ENCODE peak calls at places on chromosomes 13 and 19, in ten cellular contexts. L is fibroblast of lung; X is PC-3; J is breast epithelium; N is IMR-90; Z is left ventricle myocardium inferior; E is cardiac muscle cell; K is Caco-2; R is CD8-positive, alpha-beta T cell; Q is GM12878. G is an unnamed sample. For H3K36me3, the result is how much of the 10 kb centered on the place peaks cover.

GRCh38 chr13:73250061-73250460 is 191.3 kb downstream of the KLF5 start:
- DNase-seq in L (no peak), X (no peak), J (no peak), N (no peak), Z (no peak), E (no peak), K (no peak), R (no peak), Q (no peak), G (no peak)

GRCh38 chr19:39941615-39942507 is 7.4 kb upstream of the FCGBP start:
- DNase-seq in L (no peak), X (peak), J (no peak), N (peak), Z (no peak), E (peak), K (no peak), R (peak), Q (peak), G (peak)

GRCh38 chr19:9641810-9642209 is 20.8 kb upstream of the ZNF561 start:
- DNase-seq in L (no peak), X (no peak), J (no peak), N (no peak), Z (no peak), E (no peak), K (no peak), R (no peak), Q (no peak), G (no peak)

GRCh38 chr13:29740961-29741360 is 109.5 kb downstream of the UBL3 start:
- DNase-seq in L (no peak), X (no peak), J (no peak), N (no peak), Z (no peak), E (no peak), K (no peak), R (no peak), Q (no peak), G (no peak)

GRCh38 chr19:35963514-35963913 is 27.3 kb downstream of the LRFN3 start:
- DNase-seq in L (peak), X (peak), J (no peak), N (peak), Z (no peak), E (peak), K (peak), R (peak), Q (no peak), G (peak)

GRCh38 chr13:110126391-110126961 is 180.5 kb downstream of the COL4A1 start:
- DNase-seq in L (peak), X (peak), J (peak), N (peak), Z (peak), E (peak), K (no peak), R (no peak), Q (no peak), G (peak)

GRCh38 chr13:36837354-36838092 is 18.5 kb downstream of the RFXAP start:
- DNase-seq in L (no peak), X (no peak), J (no peak), N (no peak), Z (no peak), E (no peak), K (no peak), R (no peak), Q (no peak), G (no peak)

GRCh38 chr13:104001766-104002165 is 935.5 kb upstream of the SLC10A2 start:
- DNase-seq in L (no peak), X (no peak), J (no peak), N (no peak), Z (no peak), E (no peak), K (no peak), R (no peak), Q (no peak), G (no peak)

GRCh38 chr13:34462843-34463242 is 479.2 kb upstream of the NBEA start:
- DNase-seq in L (peak), X (peak), J (no peak), N (peak), Z (peak), E (peak), K (no peak), R (no peak), Q (no peak), G (peak)

GRCh38 chr19:35560677-35561076 is 2.8 kb downstream of the ATP4A start:
- DNase-seq in L (no peak), X (no peak), J (no peak), N (no peak), Z (no peak), E (no peak), K (no peak), R (no peak), Q (no peak), G (no peak)

GRCh38 chr19:34595683-34596082 is 81.3 kb downstream of the SCGB2B2 start:
- DNase-seq in L (no peak), X (no peak), J (no peak), N (no peak), Z (no peak), E (no peak), K (no peak), R (no peak), Q (no peak), G (no peak)

GRCh38 chr13:33126909-33127607 is 110.8 kb downstream of the KL start:
- DNase-seq in L (peak), X (no peak), J (no peak), N (peak), Z (peak), E (peak), K (no peak), R (no peak), Q (no peak), G (no peak)

GRCh38 chr13:25114220-25114619 is 18.3 kb downstream of the PABPC3 start:
- DNase-seq in L (peak), X (peak), J (peak), N (peak), Z (peak), E (peak), K (peak), R (peak), Q (peak), G (peak)

GRCh38 chr19:23346696-23347095 is 48.6 kb downstream of the ZNF91 start:
- DNase-seq in L (no peak), X (no peak), J (no peak), N (no peak), Z (no peak), E (no peak), K (no peak), R (no peak), Q (no peak), G (no peak)
- H3K4me3 ChIP-seq in L (no peak), X (no peak), J (no peak), N (no peak), Z (no peak), E (no peak), K (no peak), R (no peak), Q (no peak), G (no peak)

DNA sequence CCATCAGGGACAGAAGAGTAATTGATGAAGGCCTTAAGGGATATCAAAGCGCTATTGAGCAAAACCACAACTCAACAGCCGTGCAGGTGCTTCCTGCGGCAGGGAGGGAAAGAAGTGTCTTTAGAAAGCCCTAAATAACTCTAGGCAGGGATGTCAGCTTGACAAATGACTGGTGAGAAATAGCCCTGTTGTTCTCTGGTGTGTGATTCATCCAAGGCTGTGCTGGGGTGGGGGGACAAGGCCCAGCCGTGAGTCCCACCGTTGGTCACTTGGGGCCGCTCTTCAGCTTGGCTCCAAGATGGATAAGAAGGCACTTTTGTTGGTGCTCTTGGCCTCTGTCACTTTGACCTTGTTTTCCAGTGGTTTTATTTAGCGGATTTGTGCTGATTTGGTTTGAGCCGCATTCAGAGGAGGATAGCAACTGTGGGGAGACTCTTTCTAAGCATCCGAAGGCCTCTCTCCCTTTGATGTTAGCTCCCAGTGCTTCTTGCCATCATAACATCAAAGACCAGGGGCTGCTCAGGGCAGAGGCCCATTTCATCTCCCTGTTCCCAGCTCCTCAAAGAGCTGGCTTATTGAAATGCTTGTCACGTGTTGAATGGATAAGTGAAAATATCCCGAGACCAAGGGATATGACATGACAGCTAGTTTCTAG is 130.3 kb upstream of the SERP2 start:
- DNase-seq in L (peak), X (peak), J (peak), N (peak), Z (no peak), E (peak), K (peak), R (peak), Q (no peak), G (peak)
- TF ChIP-seq CTCF in L (peak), X (peak), J (peak), N (peak), Z (peak), E (peak), K (peak), R (no peak), Q (peak), G (peak)

DNA sequence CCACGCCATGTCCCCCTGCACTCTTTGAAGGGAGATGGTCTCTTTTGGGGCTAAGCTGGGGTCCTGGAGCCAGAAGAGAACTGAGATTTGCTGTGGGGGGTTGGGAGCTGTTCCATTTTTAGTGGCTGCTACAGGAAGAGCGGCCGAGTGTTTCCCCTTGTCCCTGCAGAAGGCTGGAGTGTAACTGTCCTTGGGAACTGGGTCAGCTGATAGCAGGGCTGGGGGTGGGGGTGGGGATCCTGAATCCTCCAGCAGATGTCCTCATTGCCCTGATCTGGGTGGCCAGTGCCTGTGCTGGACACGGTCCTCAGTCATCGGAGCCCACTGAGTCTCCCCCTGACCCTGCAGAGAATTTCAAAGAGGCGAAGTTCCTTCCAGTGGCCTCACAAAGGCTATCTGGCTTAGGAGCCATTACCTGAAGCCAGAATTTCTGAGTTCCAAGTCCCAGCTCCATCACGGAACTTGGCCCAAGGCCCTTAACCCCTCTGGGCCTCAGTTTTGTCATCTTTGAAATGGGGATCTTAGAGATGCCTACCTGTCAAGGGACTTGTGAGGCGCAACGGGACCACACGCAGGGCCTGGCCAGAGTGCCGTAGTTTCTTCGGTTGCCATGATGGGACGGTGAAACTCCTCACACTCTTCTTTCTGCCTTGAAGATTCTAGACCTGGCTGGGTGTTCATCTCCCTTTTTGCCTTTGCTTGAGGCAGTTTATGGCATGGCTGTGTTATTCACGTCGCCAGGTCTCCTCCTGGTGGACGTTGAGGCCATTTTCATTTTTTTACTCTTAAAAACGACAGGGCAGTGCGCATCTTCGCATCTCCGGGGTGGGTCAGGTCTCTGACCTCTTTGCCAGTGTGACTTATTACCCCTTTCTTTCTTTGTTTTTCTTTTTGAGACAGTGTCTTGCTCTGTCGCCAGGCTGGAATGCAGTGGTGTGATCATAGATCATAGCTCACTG is 51.9 kb downstream of the DNM2 start:
- DNase-seq in L (peak), X (peak), J (no peak), N (peak), Z (peak), E (peak), K (peak), R (peak), Q (no peak), G (peak)
- H3K36me3 ChIP-seq in L (under half), X (under half), J (under half), N (under half), Z (under half), E (under half), K (under half), R (under half), Q (under half), G (under half)

GRCh38 chr19:3285647-3286176 is 61.3 kb downstream of the CELF5 start:
- DNase-seq in L (peak), X (no peak), J (no peak), N (no peak), Z (no peak), E (peak), K (peak), R (peak), Q (no peak), G (no peak)

GRCh38 chr19:3282564-3282963 is 58.1 kb downstream of the CELF5 start:
- DNase-seq in L (no peak), X (no peak), J (no peak), N (no peak), Z (no peak), E (no peak), K (no peak), R (no peak), Q (no peak), G (no peak)

GRCh38 chr19:3283246-3283751 is 58.8 kb downstream of the CELF5 start:
- DNase-seq in L (no peak), X (no peak), J (no peak), N (no peak), Z (no peak), E (no peak), K (no peak), R (no peak), Q (no peak), G (no peak)

GRCh38 chr19:3283886-3284657 is 59.6 kb downstream of the CELF5 start:
- DNase-seq in L (no peak), X (no peak), J (no peak), N (no peak), Z (no peak), E (no peak), K (no peak), R (no peak), Q (no peak), G (no peak)

GRCh38 chr19:3284759-3285646 is 60.5 kb downstream of the CELF5 start:
- DNase-seq in L (peak), X (peak), J (peak), N (peak), Z (peak), E (peak), K (peak), R (peak), Q (no peak), G (peak)
- H3K4me3 ChIP-seq in L (no peak), X (peak), J (no peak), N (peak), Z (peak), E (peak), K (peak), R (peak), Q (no peak), G (peak)

DNA sequence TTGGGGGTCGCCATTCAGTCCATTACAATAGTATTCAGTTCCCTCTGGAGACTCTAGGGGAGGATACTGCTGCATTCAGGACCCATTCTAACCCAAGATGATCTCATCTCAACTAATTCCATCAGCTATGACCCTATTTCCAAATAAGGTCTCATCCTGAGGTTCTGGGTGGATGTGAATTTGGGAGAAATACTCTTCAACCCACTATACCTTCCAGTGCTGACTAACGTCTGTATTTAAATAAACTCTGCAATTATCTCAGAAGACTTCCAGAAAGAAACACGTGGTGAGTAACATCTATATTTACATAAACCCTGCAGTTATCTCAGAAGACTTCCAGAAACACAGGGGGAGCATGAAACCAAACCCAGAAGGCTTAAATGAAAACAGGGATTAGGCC is 1300.7 kb downstream of the PCDH9 start:
- DNase-seq in L (no peak), X (no peak), J (no peak), N (peak), Z (no peak), E (no peak), K (no peak), R (no peak), Q (no peak), G (no peak)
- TF ChIP-seq CTCF in L (no peak), X (no peak), J (no peak), N (peak), Z (no peak), E (no peak), K (no peak), R (no peak), Q (no peak), G (no peak)

DNA sequence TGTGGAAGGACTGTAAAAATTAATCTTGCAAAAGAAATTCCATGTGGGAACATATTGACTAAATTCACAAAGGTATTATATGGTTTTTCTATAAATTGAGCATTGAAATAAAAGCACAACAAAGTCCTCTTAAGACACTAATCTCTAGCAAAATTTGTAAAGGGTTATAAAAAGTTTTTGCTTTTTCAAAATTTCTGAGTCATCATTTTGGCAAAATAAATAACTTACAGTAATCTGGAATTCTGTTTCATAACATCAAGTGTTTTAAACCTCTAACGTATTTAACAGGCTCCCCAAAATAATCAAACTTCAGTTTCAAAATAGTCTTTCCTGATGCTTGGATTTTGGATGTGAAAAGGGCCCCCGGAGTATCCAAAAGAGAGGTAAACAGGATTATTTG is 26.0 kb downstream of the MED4 start:
- DNase-seq in L (peak), X (no peak), J (no peak), N (no peak), Z (no peak), E (no peak), K (no peak), R (no peak), Q (no peak), G (no peak)
- H3K36me3 ChIP-seq in L (under half), X (half or more), J (under half), N (half or more), Z (half or more), E (under half), K (under half), R (under half), Q (under half), G (under half)

GRCh38 chr19:7522072-7522922 is at the start of gene MCOLN1:
- DNase-seq in L (peak), X (peak), J (peak), N (peak), Z (peak), E (peak), K (peak), R (peak), Q (peak), G (peak)

GRCh38 chr19:7522923-7523667 is 671 bp downstream of the MCOLN1 start:
- DNase-seq in L (no peak), X (peak), J (no peak), N (no peak), Z (no peak), E (peak), K (no peak), R (no peak), Q (no peak), G (no peak)

GRCh38 chr19:7519411-7520130 is 2.9 kb upstream of the MCOLN1 start:
- DNase-seq in L (no peak), X (no peak), J (no peak), N (no peak), Z (no peak), E (no peak), K (no peak), R (no peak), Q (no peak), G (no peak)

GRCh38 chr19:7520131-7521051 is 2.0 kb upstream of the MCOLN1 start:
- DNase-seq in L (no peak), X (no peak), J (no peak), N (no peak), Z (no peak), E (no peak), K (no peak), R (no peak), Q (no peak), G (no peak)

DNA sequence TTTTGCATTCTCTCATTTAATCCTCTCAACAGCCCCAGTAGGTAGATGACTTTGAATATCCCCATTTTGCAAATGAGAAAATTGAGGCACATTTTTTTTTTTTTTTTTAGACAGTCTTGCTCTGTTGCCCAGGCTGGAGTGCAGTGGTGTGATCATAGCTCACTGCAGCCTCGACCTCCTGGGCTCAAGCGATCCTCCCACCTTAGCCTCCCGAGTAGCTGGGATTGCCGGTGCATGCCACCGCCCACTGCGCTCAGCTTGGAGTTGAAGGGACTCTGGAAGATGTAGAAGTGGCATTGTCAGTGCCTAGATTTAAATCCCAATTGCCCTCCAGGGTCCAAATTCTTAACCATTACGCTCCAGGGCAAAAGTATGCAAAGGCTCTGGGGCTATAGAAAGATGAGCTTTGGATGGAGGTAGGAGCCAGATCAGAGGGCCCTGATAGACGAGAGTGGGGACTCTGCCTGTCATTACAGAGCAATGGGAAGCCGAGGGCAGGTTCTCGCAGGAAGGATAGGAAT is 813 bp upstream of the MCOLN1 start:
- DNase-seq in L (no peak), X (no peak), J (no peak), N (no peak), Z (no peak), E (no peak), K (no peak), R (no peak), Q (no peak), G (no peak)
- H3K4me3 ChIP-seq in L (no peak), X (peak), J (no peak), N (peak), Z (peak), E (peak), K (peak), R (peak), Q (peak), G (no peak)

GRCh38 chr19:5288347-5288739 is 52.3 kb downstream of the PTPRS start:
- DNase-seq in L (peak), X (no peak), J (no peak), N (no peak), Z (peak), E (no peak), K (no peak), R (no peak), Q (no peak), G (no peak)

GRCh38 chr19:5287066-5287465 is 53.5 kb downstream of the PTPRS start:
- DNase-seq in L (no peak), X (peak), J (no peak), N (no peak), Z (no peak), E (no peak), K (no peak), R (no peak), Q (peak), G (no peak)

GRCh38 chr19:5290336-5291262 is 50.0 kb downstream of the PTPRS start:
- DNase-seq in L (no peak), X (no peak), J (no peak), N (no peak), Z (no peak), E (no peak), K (no peak), R (no peak), Q (no peak), G (no peak)

GRCh38 chr19:5291588-5292193 is 48.9 kb downstream of the PTPRS start:
- DNase-seq in L (no peak), X (no peak), J (no peak), N (no peak), Z (no peak), E (no peak), K (no peak), R (no peak), Q (no peak), G (no peak)

GRCh38 chr19:5289060-5289990 is 51.3 kb downstream of the PTPRS start:
- DNase-seq in L (no peak), X (no peak), J (no peak), N (no peak), Z (no peak), E (no peak), K (no peak), R (no peak), Q (no peak), G (no peak)
- TF ChIP-seq CTCF in L (no peak), X (no peak), J (no peak), N (no peak), Z (no peak), E (no peak), K (no peak), R (no peak), Q (no peak), G (no peak)